ENCODE peak calls at places on chromosomes 3 and 15, in nine cellular contexts. F, E, M, T, K, O, I, C and L are unnamed samples.

GRCh38 chr3:132726341-132726823 is 4.2 kb upstream of the NPHP3 start:
- DNase-seq in I (no peak), K (peak), F (peak), M (peak), O (peak), E (peak), C (peak), T (peak), L (peak)

GRCh38 chr3:72563690-72564370 is 284.4 kb downstream of the SHQ1 start:
- DNase-seq in E (no peak), M (no peak), O (no peak), T (no peak), K (peak), F (no peak), I (no peak), C (no peak), L (no peak)

GRCh38 chr3:157261000-157261399 is 101.1 kb upstream of the CCNL1 start:
- DNase-seq in K (no peak), O (no peak), C (no peak), T (no peak), F (no peak), M (no peak), E (peak), I (no peak), L (no peak)

GRCh38 chr3:38511546-38511945 is 15.4 kb downstream of the EXOG start:
- DNase-seq in K (no peak), M (no peak), F (no peak), E (no peak), T (no peak), I (no peak), C (no peak), O (no peak), L (no peak)

GRCh38 chr3:171741377-171741776 is 68.9 kb downstream of the PLD1 start:
- DNase-seq in O (peak), T (no peak), C (no peak), E (no peak), I (no peak), F (no peak), M (no peak), K (no peak), L (no peak)

GRCh38 chr3:169232863-169233262 is 430.6 kb downstream of the MECOM start:
- DNase-seq in T (no peak), E (peak), C (no peak), M (no peak), K (no peak), I (no peak), O (no peak), F (no peak), L (no peak)

GRCh38 chr3:514206-514605 is 317.6 kb downstream of the CHL1 start:
- DNase-seq in K (peak), M (no peak), F (no peak), T (no peak), O (no peak), E (peak), I (no peak), C (no peak), L (no peak)

GRCh38 chr3:130293247-130293646 is 52.2 kb upstream of the COL6A5 start:
- DNase-seq in K (no peak), I (no peak), E (no peak), F (no peak), O (no peak), M (no peak), T (no peak), C (no peak), L (no peak)

GRCh38 chr15:100537326-100537725 is 8.6 kb upstream of the CERS3 start:
- DNase-seq in F (no peak), K (no peak), M (no peak), O (no peak), C (no peak), I (no peak), T (no peak), E (no peak), L (peak)

GRCh38 chr3:13498354-13499060 is 18.4 kb downstream of the HDAC11 start:
- DNase-seq in M (no peak), F (no peak), I (no peak), E (peak), T (no peak), K (no peak), C (no peak), O (no peak), L (no peak)

GRCh38 chr3:79414821-79415220 is 353.0 kb downstream of the ROBO1 start:
- DNase-seq in F (no peak), K (peak), E (peak), O (no peak), M (no peak), C (no peak), I (no peak), T (no peak), L (no peak)

GRCh38 chr3:110526732-110527727 is 544.6 kb upstream of the NECTIN3 start:
- DNase-seq in F (peak), M (peak), C (no peak), T (peak), O (no peak), I (peak), K (peak), E (peak), L (no peak)

GRCh38 chr3:25584011-25584789 is 80.5 kb downstream of the TOP2B start:
- DNase-seq in E (no peak), F (no peak), K (no peak), C (no peak), O (no peak), I (no peak), M (no peak), T (no peak), L (no peak)

GRCh38 chr3:189144645-189145044 is 27.1 kb upstream of the TPRG1 start:
- DNase-seq in T (no peak), E (peak), C (no peak), O (peak), I (no peak), F (no peak), M (peak), K (peak), L (peak)

GRCh38 chr15:37008205-37008604 is 92.1 kb downstream of the MEIS2 start:
- DNase-seq in T (no peak), O (no peak), C (no peak), I (no peak), E (no peak), F (no peak), M (no peak), K (no peak), L (no peak)

GRCh38 chr3:46280105-46280797 is 38.0 kb downstream of the CCR3 start:
- DNase-seq in I (peak), M (peak), O (no peak), T (no peak), E (peak), C (no peak), K (peak), F (no peak), L (no peak)

GRCh38 chr3:142987080-142987700 is 14.2 kb upstream of the U2SURP start:
- DNase-seq in O (peak), F (peak), C (peak), T (peak), K (peak), M (peak), E (peak), I (no peak), L (peak)

GRCh38 chr3:148646126-148646660 is 51.5 kb upstream of the AGTR1 start:
- DNase-seq in M (no peak), C (no peak), I (no peak), E (peak), K (no peak), O (no peak), T (no peak), F (no peak), L (no peak)

GRCh38 chr3:148641712-148642111 is 56.0 kb upstream of the AGTR1 start:
- DNase-seq in T (no peak), F (no peak), O (no peak), I (no peak), E (no peak), M (no peak), K (no peak), C (no peak), L (no peak)

GRCh38 chr3:148642214-148642613 is 55.5 kb upstream of the AGTR1 start:
- DNase-seq in M (no peak), I (no peak), K (no peak), C (no peak), F (no peak), O (no peak), T (no peak), E (peak), L (no peak)

GRCh38 chr3:148643389-148643840 is 54.3 kb upstream of the AGTR1 start:
- DNase-seq in C (no peak), K (no peak), M (no peak), I (no peak), T (peak), E (peak), F (peak), O (no peak), L (no peak)

DNA sequence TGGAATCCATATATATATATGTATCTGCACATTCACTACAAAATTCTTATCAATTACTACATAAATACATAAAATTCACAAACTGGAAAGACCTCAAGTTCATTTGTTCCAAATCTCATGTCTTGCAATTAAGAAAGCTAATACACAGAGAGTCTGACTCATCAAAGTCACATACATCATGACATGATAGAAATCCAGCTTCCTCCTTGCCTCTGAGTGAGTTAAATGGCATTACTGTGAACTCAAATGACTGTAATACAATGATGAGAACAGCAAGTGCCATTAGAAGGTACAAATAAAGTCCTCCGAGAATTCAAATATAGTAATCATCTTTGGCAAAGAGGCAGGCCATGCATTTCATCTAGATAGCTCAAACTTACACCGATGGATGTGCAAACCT is 55.1 kb upstream of the AGTR1 start:
- DNase-seq in O (no peak), T (no peak), C (no peak), F (no peak), E (peak), M (no peak), K (no peak), I (no peak), L (no peak)
- TF ChIP-seq EZH2phosphoT487 in O (no peak), T (no peak), C (no peak), F (no peak), E (no peak), M (no peak), K (no peak), I (no peak), L (no peak)

GRCh38 chr3:173214576-173214975 is 73.5 kb upstream of the SPATA16 start:
- DNase-seq in K (no peak), I (no peak), M (no peak), C (no peak), T (no peak), O (no peak), E (no peak), F (no peak), L (no peak)
- TF ChIP-seq EZH2phosphoT487 in K (no peak), I (no peak), M (no peak), C (no peak), T (no peak), O (no peak), E (no peak), F (no peak), L (no peak)

DNA sequence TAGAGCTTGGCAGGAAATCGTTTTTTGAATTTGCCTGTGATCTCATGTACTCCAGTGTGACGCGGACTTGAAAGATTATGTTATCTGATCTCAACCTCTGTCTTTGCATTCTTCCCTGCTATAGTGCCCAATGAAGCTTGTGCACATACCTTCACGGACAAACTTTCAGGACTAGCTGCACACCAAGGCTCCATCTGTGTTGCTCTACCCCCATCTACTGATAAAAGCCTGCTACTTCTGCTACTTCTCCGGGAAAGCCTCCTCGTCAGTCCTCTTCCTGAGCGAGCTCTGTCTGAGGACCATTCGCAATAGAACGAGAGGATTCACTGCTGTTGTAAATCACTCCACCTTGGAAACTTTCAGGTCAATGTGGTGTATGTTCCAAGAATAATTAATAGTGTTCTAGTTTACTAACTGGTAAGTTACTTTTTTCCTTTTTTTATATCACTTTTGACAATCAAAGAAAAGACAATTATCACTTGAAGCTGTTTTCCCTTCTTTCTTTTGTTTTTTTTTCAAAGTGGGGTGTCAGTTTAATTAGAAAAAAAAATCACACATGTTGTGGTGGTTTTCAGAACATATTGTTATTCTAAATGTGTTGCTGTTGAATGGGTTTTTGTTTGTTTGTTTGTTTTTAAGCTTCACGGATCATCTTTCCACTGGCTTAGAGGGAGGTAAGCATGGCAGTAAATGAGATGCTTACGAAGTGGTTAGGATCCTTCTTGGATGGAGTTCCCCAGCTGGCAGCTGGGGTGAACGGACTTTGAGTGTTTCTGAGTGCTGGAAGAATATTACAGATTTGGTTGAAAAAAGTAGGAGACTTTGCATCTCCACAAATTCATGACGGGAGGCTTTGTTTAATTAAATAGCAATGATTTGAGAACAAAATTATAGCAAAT is 217.7 kb downstream of the ARRDC4 start:
- DNase-seq in K (peak), E (peak), C (peak), F (peak), M (peak), O (peak), I (peak), T (peak), L (peak)
- TF ChIP-seq EZH2phosphoT487 in K (no peak), E (no peak), C (no peak), F (no peak), M (no peak), O (no peak), I (no peak), T (no peak), L (no peak)

GRCh38 chr3:135134293-135134692 is 339.2 kb downstream of the EPHB1 start:
- DNase-seq in I (no peak), F (no peak), T (no peak), O (no peak), K (no peak), C (no peak), E (no peak), M (no peak), L (no peak)

GRCh38 chr3:135137296-135137695 is 342.2 kb downstream of the EPHB1 start:
- DNase-seq in F (no peak), I (no peak), C (no peak), K (no peak), O (no peak), M (no peak), E (no peak), T (no peak), L (no peak)

GRCh38 chr3:135135445-135135844 is 340.4 kb downstream of the EPHB1 start:
- DNase-seq in C (no peak), T (no peak), I (no peak), F (no peak), M (no peak), K (no peak), O (no peak), E (no peak), L (no peak)

GRCh38 chr3:135134717-135135116 is 339.7 kb downstream of the EPHB1 start:
- DNase-seq in K (no peak), T (no peak), O (no peak), C (no peak), M (no peak), F (no peak), E (no peak), I (no peak), L (no peak)

GRCh38 chr3:135136361-135137100 is 341.5 kb downstream of the EPHB1 start:
- DNase-seq in E (no peak), I (no peak), O (peak), C (no peak), K (no peak), M (no peak), F (no peak), T (no peak), L (no peak)
- TF ChIP-seq EZH2phosphoT487 in E (no peak), I (no peak), O (no peak), C (no peak), K (no peak), M (no peak), F (no peak), T (no peak), L (no peak)

DNA sequence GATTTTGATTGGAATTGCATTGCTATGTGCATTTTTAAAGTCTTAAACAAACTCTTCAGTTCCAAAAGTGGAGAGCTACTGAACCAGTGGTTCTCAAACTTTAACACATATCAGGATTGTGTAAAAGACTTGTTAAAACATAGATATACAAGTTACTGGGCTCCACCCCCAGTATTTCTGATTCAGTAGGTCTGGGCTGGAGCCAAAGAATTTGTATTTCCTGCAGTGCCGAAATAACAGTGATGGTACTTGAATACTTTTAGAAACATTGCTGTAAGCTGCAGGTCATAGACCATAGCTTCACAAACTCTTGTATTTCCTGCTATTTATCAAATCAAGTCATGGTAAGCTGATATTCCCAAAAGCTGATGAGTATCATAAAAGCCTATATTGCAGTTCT is 550.8 kb upstream of the AGTR1 start:
- DNase-seq in F (no peak), T (no peak), K (peak), I (no peak), O (no peak), C (no peak), M (no peak), E (peak), L (no peak)
- TF ChIP-seq EZH2phosphoT487 in F (no peak), T (no peak), K (no peak), I (no peak), O (no peak), C (no peak), M (no peak), E (no peak), L (no peak)